ENCODE peak calls at places on chromosomes 3 and 15, in nine cellular contexts. J is pons, B is adipocyte, K is progenitor cell of endocrine pancreas, S is GM04504, L is omental fat pad, Q is EH, M is heart right ventricle, U is lung microvascular endothelial cell. H is an unnamed sample.

GRCh38 chr15:63803106-63803886 is 30.5 kb downstream of the HERC1 start:
- DNase-seq in S (no peak), U (no peak), B (no peak), K (no peak), Q (no peak), M (no peak), L (no peak), J (no peak), H (no peak)

GRCh38 chr15:60392986-60393811 is 4.6 kb downstream of the ANXA2 start:
- DNase-seq in K (no peak), B (peak), U (peak), J (peak), M (peak), L (no peak), Q (peak), S (peak), H (peak)

GRCh38 chr3:9976736-9977709 is 9.6 kb downstream of the EMC3 start:
- DNase-seq in B (peak), Q (peak), J (peak), L (no peak), S (peak), U (peak), K (no peak), M (peak), H (peak)

GRCh38 chr3:50587373-50587772 is 18.1 kb downstream of the HEMK1 start:
- DNase-seq in J (no peak), L (no peak), M (no peak), U (no peak), Q (peak), B (no peak), S (no peak), K (no peak), H (no peak)

GRCh38 chr15:60009124-60009523 is 5.0 kb downstream of the FOXB1 start:
- DNase-seq in L (no peak), M (no peak), J (no peak), Q (no peak), B (no peak), S (no peak), K (no peak), U (no peak), H (no peak)

GRCh38 chr3:47007482-47008257 is 28.2 kb downstream of the NBEAL2 start:
- DNase-seq in U (no peak), S (no peak), J (no peak), L (no peak), Q (no peak), B (no peak), K (no peak), M (no peak), H (no peak)

GRCh38 chr3:111667621-111668239 is 72.6 kb upstream of the ZBED2 start:
- DNase-seq in Q (peak), U (peak), K (no peak), B (peak), L (no peak), S (no peak), M (peak), J (peak), H (peak)

GRCh38 chr15:74831813-74832495 is 5.5 kb downstream of the CPLX3 start:
- DNase-seq in M (no peak), L (no peak), K (no peak), U (no peak), J (no peak), S (no peak), B (no peak), Q (no peak), H (no peak)

GRCh38 chr3:58189691-58190090 is 21.1 kb downstream of the DNASE1L3 start:
- DNase-seq in B (no peak), M (no peak), Q (no peak), K (no peak), S (no peak), U (no peak), L (no peak), J (no peak), H (no peak)

GRCh38 chr3:32184187-32184730 is 54.2 kb upstream of the CMTM8 start:
- DNase-seq in U (no peak), S (no peak), Q (peak), K (no peak), B (no peak), L (no peak), M (no peak), J (no peak), H (no peak)

GRCh38 chr3:78665776-78666457 is 1101.9 kb downstream of the ROBO1 start:
- DNase-seq in Q (no peak), K (no peak), J (no peak), L (no peak), B (peak), U (no peak), M (no peak), S (no peak), H (no peak)

GRCh38 chr3:100525753-100526612 is 33.6 kb downstream of the TMEM45A start:
- DNase-seq in J (no peak), B (peak), K (no peak), L (no peak), M (no peak), S (peak), U (peak), Q (peak), H (peak)

GRCh38 chr15:38145671-38146111 is 106.9 kb upstream of the SPRED1 start:
- DNase-seq in S (no peak), Q (no peak), J (peak), L (no peak), U (no peak), K (no peak), B (peak), M (no peak), H (no peak)

GRCh38 chr3:32440481-32441350 is 49.1 kb downstream of the CMTM7 start:
- DNase-seq in Q (peak), U (no peak), B (no peak), L (no peak), K (no peak), J (no peak), M (no peak), S (no peak), H (no peak)

GRCh38 chr15:71357357-71357756 is 242.1 kb downstream of the THSD4 start:
- DNase-seq in B (peak), M (peak), U (no peak), L (no peak), K (no peak), J (no peak), Q (peak), S (no peak), H (peak)

GRCh38 chr3:190533511-190534282 is 19.8 kb downstream of the IL1RAP start:
- DNase-seq in L (peak), J (peak), K (no peak), U (peak), Q (peak), M (peak), S (peak), B (peak), H (peak)

GRCh38 chr15:68672781-68673205 is 94.0 kb downstream of the CORO2B start:
- DNase-seq in L (no peak), B (no peak), U (peak), K (no peak), J (no peak), Q (peak), M (no peak), S (no peak), H (no peak)

H was measured in fibroblast of villous mesenchyme.